ENCODE peak calls at places on chromosomes 3 and 15, in four cellular contexts. One of them, this sample, is unnamed.
A peak's percentile ranks its signal among the peaks of the same experiment; 100 is the strongest.

GRCh38 chr3:16071246-16071645 is 103.2 kb upstream of the GALNT15 start:
- DNase-seq in psoas muscle: no peak
- DNase-seq in H1: no peak
- DNase-seq in uterus: no peak
- DNase-seq in this sample: no peak

GRCh38 chr3:129228891-129229585 is 20.4 kb upstream of the COPG1 start:
- DNase-seq in psoas muscle: no peak
- DNase-seq in H1: no peak
- DNase-seq in uterus: no peak
- DNase-seq in this sample: peak; percentile 25

GRCh38 chr3:180913582-180914404 is 1.3 kb downstream of the FXR1 start:
- DNase-seq in psoas muscle: no peak
- DNase-seq in H1: no peak
- DNase-seq in uterus: no peak
- DNase-seq in this sample: no peak

GRCh38 chr15:25486051-25486450 is 47.2 kb upstream of the UBE3A start:
- DNase-seq in psoas muscle: no peak
- DNase-seq in H1: no peak
- DNase-seq in uterus: no peak
- DNase-seq in this sample: no peak

GRCh38 chr3:186307594-186307993 is 54.4 kb downstream of the DGKG start:
- DNase-seq in psoas muscle: no peak
- DNase-seq in H1: no peak
- DNase-seq in uterus: no peak
- DNase-seq in this sample: no peak

GRCh38 chr3:156396851-156397250 is 158.1 kb downstream of the SSR3 start:
- DNase-seq in psoas muscle: no peak
- DNase-seq in H1: no peak
- DNase-seq in uterus: no peak
- DNase-seq in this sample: no peak

GRCh38 chr3:46882377-46883015 is 5.0 kb downstream of the PTH1R start:
- DNase-seq in psoas muscle: no peak
- DNase-seq in H1: no peak
- DNase-seq in uterus: peak; percentile 55
- DNase-seq in this sample: no peak

GRCh38 chr3:11059090-11059798 is 66.7 kb downstream of the SLC6A1 start:
- DNase-seq in psoas muscle: peak; percentile 64
- DNase-seq in H1: no peak
- DNase-seq in uterus: peak; percentile 55
- DNase-seq in this sample: peak; percentile 40

GRCh38 chr3:20060924-20061323 is 20.7 kb downstream of the KAT2B start:
- DNase-seq in psoas muscle: no peak
- DNase-seq in H1: no peak
- DNase-seq in uterus: no peak
- DNase-seq in this sample: no peak

GRCh38 chr15:32838820-32839219 is 121.0 kb downstream of the GREM1 start:
- DNase-seq in psoas muscle: peak; percentile 59
- DNase-seq in H1: no peak
- DNase-seq in uterus: no peak
- DNase-seq in this sample: no peak

GRCh38 chr15:90040618-90041017 is 39.5 kb downstream of the ZNF710 start:
- DNase-seq in psoas muscle: no peak
- DNase-seq in H1: no peak
- DNase-seq in uterus: no peak
- DNase-seq in this sample: peak; percentile 33

GRCh38 chr15:71424765-71425164 is 309.5 kb downstream of the THSD4 start:
- DNase-seq in psoas muscle: no peak
- DNase-seq in H1: no peak
- DNase-seq in uterus: no peak
- DNase-seq in this sample: no peak

GRCh38 chr3:134640872-134641470 is 9.9 kb downstream of the KY start:
- DNase-seq in psoas muscle: no peak
- DNase-seq in H1: no peak
- DNase-seq in uterus: no peak
- DNase-seq in this sample: no peak

GRCh38 chr3:127822836-127823589 is 698 bp upstream of the MGLL start:
- DNase-seq in psoas muscle: peak; percentile 88
- DNase-seq in H1: no peak
- DNase-seq in uterus: peak; percentile 43
- DNase-seq in this sample: peak; percentile 80

GRCh38 chr3:189563841-189564563 is 67.2 kb upstream of the TP63 start:
- DNase-seq in psoas muscle: no peak
- DNase-seq in H1: no peak
- DNase-seq in uterus: no peak
- DNase-seq in this sample: no peak

GRCh38 chr3:27666708-27667107 is 55.4 kb downstream of the EOMES start:
- DNase-seq in psoas muscle: peak; percentile 79
- DNase-seq in H1: peak; percentile 41
- DNase-seq in uterus: peak; percentile 19
- DNase-seq in this sample: peak; percentile 46

GRCh38 chr15:89019436-89019835 is 68.8 kb upstream of the ABHD2 start:
- DNase-seq in psoas muscle: no peak
- DNase-seq in H1: no peak
- DNase-seq in uterus: no peak
- DNase-seq in this sample: no peak

GRCh38 chr15:61228025-61228901 is 839 bp downstream of the RORA start:
- DNase-seq in psoas muscle: peak; percentile 59
- DNase-seq in H1: no peak
- DNase-seq in uterus: peak; percentile 36
- DNase-seq in this sample: peak; percentile 25

GRCh38 chr3:131033480-131034080 is 6.9 kb downstream of the NEK11 start:
- DNase-seq in psoas muscle: no peak
- DNase-seq in H1: no peak
- DNase-seq in uterus: no peak
- DNase-seq in this sample: no peak

GRCh38 chr3:72152551-72153476 is 367.9 kb upstream of the PROK2 start:
- DNase-seq in psoas muscle: peak; percentile 80
- DNase-seq in H1: no peak
- DNase-seq in uterus: peak; percentile 78
- DNase-seq in this sample: peak; percentile 84

GRCh38 chr3:132038198-132038825 is 3.5 kb upstream of the CPNE4 start:
- DNase-seq in psoas muscle: no peak
- DNase-seq in H1: no peak
- DNase-seq in uterus: no peak
- DNase-seq in this sample: no peak

GRCh38 chr3:28590851-28591250 is 242.2 kb upstream of the AZI2 start:
- DNase-seq in psoas muscle: no peak
- DNase-seq in H1: no peak
- DNase-seq in uterus: no peak
- DNase-seq in this sample: no peak

GRCh38 chr3:14300721-14301377 is 101.6 kb upstream of the SLC6A6 start:
- DNase-seq in psoas muscle: peak; percentile 76
- DNase-seq in H1: no peak
- DNase-seq in uterus: no peak
- DNase-seq in this sample: peak; percentile 41

GRCh38 chr15:82999905-83000671 is 11.4 kb downstream of the C15orf40 start:
- DNase-seq in psoas muscle: no peak
- DNase-seq in H1: no peak
- DNase-seq in uterus: no peak
- DNase-seq in this sample: no peak

GRCh38 chr3:94643400-94643799 is 580.5 kb downstream of the NSUN3 start:
- DNase-seq in psoas muscle: no peak
- DNase-seq in H1: peak; percentile 5
- DNase-seq in uterus: no peak
- DNase-seq in this sample: no peak

GRCh38 chr3:15015456-15015855 is 49.7 kb downstream of the MRPS25 start:
- DNase-seq in psoas muscle: peak; percentile 93
- DNase-seq in H1: no peak
- DNase-seq in uterus: no peak
- DNase-seq in this sample: no peak

GRCh38 chr15:43941071-43941470 is 114.3 kb downstream of the WDR76 start:
- DNase-seq in psoas muscle: no peak
- DNase-seq in H1: no peak
- DNase-seq in uterus: no peak
- DNase-seq in this sample: no peak

GRCh38 chr15:84784262-84784661 is 32.9 kb upstream of the ALPK3 start:
- DNase-seq in psoas muscle: no peak
- DNase-seq in H1: no peak
- DNase-seq in uterus: no peak
- DNase-seq in this sample: no peak
- H3K4me1 ChIP-seq in psoas muscle: peaks cover 43% of the 10 kb centered on the region
- H3K4me1 ChIP-seq in H1: peaks cover 5% of the 10 kb centered on the region
- H3K4me1 ChIP-seq in uterus: peaks cover 10% of the 10 kb centered on the region
- H3K4me1 ChIP-seq in this sample: peaks cover 50% of the 10 kb centered on the region

DNA sequence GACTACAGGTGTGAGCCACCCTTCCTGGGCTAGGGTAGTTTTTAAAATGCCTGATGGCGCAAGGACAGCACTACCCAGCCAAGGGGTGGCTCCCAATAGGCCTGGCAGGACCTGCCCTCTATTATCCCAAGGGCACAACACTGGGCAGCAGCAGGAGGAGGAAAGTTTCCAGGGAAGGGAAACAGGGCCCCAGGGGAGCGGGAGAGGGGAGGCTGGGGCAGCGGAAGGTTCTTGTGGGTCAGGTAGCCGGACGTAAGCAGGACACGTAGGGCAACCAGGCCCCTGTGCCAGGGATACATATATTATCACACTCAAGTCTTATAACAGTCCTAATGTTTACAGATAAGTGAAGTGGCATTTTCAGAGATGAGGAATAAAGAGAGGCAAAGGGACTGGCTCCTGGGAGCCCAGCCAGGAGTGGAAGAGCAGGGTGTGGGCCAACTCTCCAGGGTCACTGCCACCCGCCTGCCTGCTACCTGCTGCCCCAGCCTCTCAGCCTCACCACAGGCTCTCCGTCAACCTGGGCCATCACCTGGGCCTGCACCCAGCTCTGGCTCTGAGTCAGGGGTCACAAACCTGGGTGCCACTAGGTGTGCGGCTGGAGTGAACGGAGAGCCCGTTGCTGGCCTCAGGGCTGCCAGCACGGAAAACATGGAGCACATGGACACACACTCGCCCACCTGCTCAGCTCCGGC is 73.2 kb upstream of the SNRPA1 start:
- DNase-seq in psoas muscle: peak; percentile 14
- DNase-seq in H1: no peak
- DNase-seq in uterus: no peak
- DNase-seq in this sample: peak; percentile 55
- TF ChIP-seq CTCF in psoas muscle: no peak
- TF ChIP-seq CTCF in H1: no peak
- TF ChIP-seq CTCF in uterus: no peak
- TF ChIP-seq CTCF in this sample: no peak

GRCh38 chr3:169628567-169628966 is 34.9 kb downstream of the MECOM start:
- DNase-seq in psoas muscle: no peak
- DNase-seq in H1: no peak
- DNase-seq in uterus: no peak
- DNase-seq in this sample: no peak
- H3K27ac ChIP-seq in psoas muscle: no peak overlapping the region
- H3K27ac ChIP-seq in H1: no peak overlapping the region
- H3K27ac ChIP-seq in uterus: no peak overlapping the region
- H3K27ac ChIP-seq in this sample: no peak overlapping the region

GRCh38 chr15:58483316-58483715 is 51.5 kb downstream of the LIPC start:
- DNase-seq in psoas muscle: no peak
- DNase-seq in H1: no peak
- DNase-seq in uterus: no peak
- DNase-seq in this sample: no peak
- H3K4me1 ChIP-seq in psoas muscle: no peaks in the 10 kb centered on the region
- H3K4me1 ChIP-seq in H1: no peaks in the 10 kb centered on the region
- H3K4me1 ChIP-seq in uterus: no peaks in the 10 kb centered on the region
- H3K4me1 ChIP-seq in this sample: no peaks in the 10 kb centered on the region

GRCh38 chr3:82012775-82013174 is 251.3 kb upstream of the GBE1 start:
- DNase-seq in psoas muscle: no peak
- DNase-seq in H1: no peak
- DNase-seq in uterus: no peak
- DNase-seq in this sample: no peak
- TF ChIP-seq CTCF in psoas muscle: no peak
- TF ChIP-seq CTCF in H1: no peak
- TF ChIP-seq CTCF in uterus: no peak
- TF ChIP-seq CTCF in this sample: peak; percentile 23

GRCh38 chr3:37940242-37940908 is 50.2 kb upstream of the VILL start:
- DNase-seq in psoas muscle: no peak
- DNase-seq in H1: no peak
- DNase-seq in uterus: no peak
- DNase-seq in this sample: no peak
- H3K27ac ChIP-seq in psoas muscle: no peak overlapping the region
- H3K27ac ChIP-seq in H1: no peak overlapping the region
- H3K27ac ChIP-seq in uterus: no peak overlapping the region
- H3K27ac ChIP-seq in this sample: no peak overlapping the region

GRCh38 chr3:30356901-30357753 is 249.3 kb upstream of the TGFBR2 start:
- DNase-seq in psoas muscle: no peak
- DNase-seq in H1: no peak
- DNase-seq in uterus: no peak
- DNase-seq in this sample: no peak
- H3K4me1 ChIP-seq in psoas muscle: peaks cover 20% of the 10 kb centered on the region
- H3K4me1 ChIP-seq in H1: no peaks in the 10 kb centered on the region
- H3K4me1 ChIP-seq in uterus: no peaks in the 10 kb centered on the region
- H3K4me1 ChIP-seq in this sample: peaks cover 21% of the 10 kb centered on the region